ENCODE peak calls at places on chromosome 13, in nine cellular contexts. I, A, R, K, T, E, P, N and M are unnamed samples.

GRCh38 chr13:20825476-20825875 is 51.7 kb upstream of the EEF1AKMT1 start:
- DNase-seq in P (no peak), K (no peak), R (no peak), I (no peak), N (no peak), A (no peak), E (peak), T (no peak), M (no peak)

GRCh38 chr13:93496985-93497673 is 270.5 kb downstream of the GPC6 start:
- DNase-seq in I (no peak), A (no peak), T (no peak), E (no peak), N (no peak), R (no peak), K (no peak), P (no peak), M (no peak)

GRCh38 chr13:64051278-64051677 is 2635.6 kb upstream of the PCDH20 start:
- DNase-seq in N (no peak), T (no peak), I (no peak), P (no peak), R (no peak), A (no peak), E (no peak), K (no peak), M (no peak)

GRCh38 chr13:35978607-35979316 is 152.4 kb downstream of the DCLK1 start:
- DNase-seq in A (no peak), R (peak), K (no peak), P (no peak), I (no peak), E (peak), T (peak), N (peak), M (no peak)

GRCh38 chr13:75226755-75227435 is 255.1 kb downstream of the TBC1D4 start:
- DNase-seq in R (no peak), K (no peak), A (no peak), N (no peak), E (no peak), T (no peak), I (no peak), P (no peak), M (no peak)

GRCh38 chr13:47000166-47000565 is 103.3 kb upstream of the HTR2A start:
- DNase-seq in P (no peak), A (no peak), N (no peak), K (no peak), R (no peak), T (no peak), I (no peak), E (no peak), M (no peak)

GRCh38 chr13:73056054-73056962 is 2.5 kb upstream of the KLF5 start:
- DNase-seq in A (no peak), R (no peak), K (no peak), N (no peak), P (no peak), T (no peak), E (no peak), I (no peak), M (no peak)

GRCh38 chr13:102768914-102769313 is 4.7 kb downstream of the TEX30 start:
- DNase-seq in E (no peak), N (no peak), I (no peak), P (no peak), R (no peak), A (no peak), T (no peak), K (no peak), M (no peak)

GRCh38 chr13:48580886-48581285 is 48.0 kb upstream of the RCBTB2 start:
- DNase-seq in E (no peak), I (no peak), N (no peak), R (no peak), T (no peak), K (no peak), A (no peak), P (no peak), M (no peak)

GRCh38 chr13:51112771-51113170 is 1.7 kb upstream of the C13orf42 start:
- DNase-seq in A (no peak), R (no peak), E (no peak), N (no peak), P (no peak), I (no peak), T (no peak), K (no peak), M (no peak)

GRCh38 chr13:30002577-30002976 is 152.2 kb upstream of the UBL3 start:
- DNase-seq in A (no peak), I (no peak), E (no peak), R (no peak), N (no peak), T (no peak), P (no peak), K (no peak), M (no peak)

GRCh38 chr13:23007430-23007829 is 173.3 kb upstream of the SGCG start:
- DNase-seq in P (no peak), R (no peak), I (no peak), K (peak), N (peak), E (no peak), A (no peak), T (peak), M (no peak)

GRCh38 chr13:37869756-37870488 is at the start of gene TRPC4:
- DNase-seq in E (no peak), T (peak), P (no peak), K (peak), R (no peak), A (peak), N (peak), I (peak), M (no peak)

GRCh38 chr13:100880166-100880565 is 205.6 kb upstream of the TMTC4 start:
- DNase-seq in P (no peak), I (no peak), A (no peak), N (no peak), T (no peak), K (no peak), R (no peak), E (no peak), M (no peak)

GRCh38 chr13:36763322-36763721 is 55.7 kb upstream of the RFXAP start:
- DNase-seq in K (no peak), P (no peak), T (no peak), R (no peak), A (no peak), N (no peak), E (no peak), I (no peak), M (no peak)

GRCh38 chr13:35475960-35476943 is at the start of gene MAB21L1:
- DNase-seq in K (no peak), P (no peak), N (peak), E (no peak), I (peak), A (peak), R (peak), T (no peak), M (no peak)

GRCh38 chr13:110470272-110471009 is 91.1 kb downstream of the RAB20 start:
- DNase-seq in E (no peak), T (no peak), R (no peak), K (no peak), I (no peak), N (no peak), P (no peak), A (no peak), M (no peak)

GRCh38 chr13:86729206-86729605 is 930.0 kb upstream of the SLITRK6 start:
- DNase-seq in K (no peak), I (no peak), R (no peak), P (no peak), E (no peak), T (no peak), A (no peak), N (no peak), M (no peak)

GRCh38 chr13:113124211-113125025 is 1.8 kb downstream of the F10 start:
- DNase-seq in K (no peak), P (peak), E (no peak), A (peak), R (no peak), I (no peak), N (no peak), T (no peak), M (peak)

GRCh38 chr13:85603735-85604134 is 195.5 kb downstream of the SLITRK6 start:
- DNase-seq in R (no peak), N (no peak), E (no peak), A (no peak), K (no peak), T (no peak), P (no peak), I (no peak), M (no peak)

GRCh38 chr13:98475521-98475920 is 101.4 kb downstream of the STK24 start:
- DNase-seq in A (peak), I (no peak), T (no peak), K (no peak), E (no peak), P (no peak), R (no peak), N (peak), M (no peak)

GRCh38 chr13:29676941-29677452 is 81.5 kb upstream of the SLC7A1 start:
- DNase-seq in R (no peak), N (no peak), T (no peak), A (no peak), I (no peak), P (peak), E (no peak), K (no peak), M (no peak)

GRCh38 chr13:23140492-23140891 is 40.3 kb upstream of the SGCG start:
- DNase-seq in N (no peak), R (no peak), E (no peak), P (no peak), T (no peak), A (no peak), K (no peak), I (no peak), M (no peak)

GRCh38 chr13:25372275-25373081 is 704 bp downstream of the ATP8A2 start:
- DNase-seq in E (no peak), A (no peak), T (no peak), N (peak), I (no peak), R (no peak), P (no peak), K (no peak), M (no peak)

GRCh38 chr13:59398127-59398526 is 765.6 kb downstream of the DIAPH3 start:
- DNase-seq in A (no peak), N (no peak), I (no peak), R (no peak), E (no peak), T (peak), K (no peak), P (no peak), M (no peak)

GRCh38 chr13:114143806-114144605 is 11.6 kb upstream of the RASA3 start:
- DNase-seq in P (peak), T (no peak), E (no peak), K (no peak), N (peak), R (peak), I (no peak), A (peak), M (peak)
- TF ChIP-seq CTCF in P (no peak), T (no peak), E (no peak), K (no peak), N (peak), R (peak), I (no peak), A (no peak), M (no peak)

GRCh38 chr13:108728370-108728769 is 99.0 kb downstream of the MYO16 start:
- DNase-seq in P (no peak), R (no peak), N (peak), T (no peak), I (no peak), E (no peak), A (no peak), K (no peak), M (no peak)
- TF ChIP-seq CTCF in P (no peak), R (no peak), N (peak), T (no peak), I (no peak), E (no peak), A (no peak), K (no peak), M (no peak)

GRCh38 chr13:80360298-80360827 is 19.4 kb upstream of the SPRY2 start:
- DNase-seq in T (no peak), A (no peak), K (no peak), P (no peak), N (no peak), I (no peak), E (no peak), R (no peak), M (no peak)

GRCh38 chr13:80361298-80361697 is 20.4 kb upstream of the SPRY2 start:
- DNase-seq in R (no peak), K (no peak), N (no peak), P (no peak), T (no peak), A (no peak), E (no peak), I (no peak), M (no peak)

GRCh38 chr13:80362488-80362887 is 21.6 kb upstream of the SPRY2 start:
- DNase-seq in P (no peak), T (no peak), N (no peak), R (no peak), K (no peak), E (no peak), I (no peak), A (no peak), M (no peak)

GRCh38 chr13:80363890-80364503 is 23.1 kb upstream of the SPRY2 start:
- DNase-seq in A (no peak), E (no peak), T (no peak), R (no peak), P (no peak), N (no peak), K (no peak), I (no peak), M (no peak)

DNA sequence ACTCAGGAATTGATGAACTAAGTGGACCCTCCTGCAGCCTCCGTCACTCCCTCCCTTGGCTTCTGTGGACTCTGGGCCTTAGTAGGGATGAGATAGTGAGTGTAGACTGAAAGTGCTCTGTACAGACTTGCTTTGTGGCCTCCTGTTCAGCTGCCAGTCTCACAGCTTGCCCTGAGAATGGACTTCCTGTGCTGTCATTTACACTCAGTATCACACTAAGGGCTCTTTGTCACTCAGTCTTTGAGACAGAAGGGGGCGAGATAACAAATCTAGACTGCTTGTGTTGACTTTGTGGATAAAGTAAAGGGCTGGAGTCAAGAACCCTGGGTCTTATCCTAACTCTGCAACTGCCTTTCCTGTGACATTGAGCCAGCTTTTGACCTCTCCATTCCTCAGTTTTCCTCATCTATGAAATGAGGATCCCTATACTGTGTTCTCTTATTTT is 21.0 kb upstream of the SPRY2 start:
- DNase-seq in T (no peak), A (no peak), N (peak), I (no peak), P (no peak), K (no peak), R (peak), E (peak), M (no peak)
- TF ChIP-seq CTCF in T (no peak), A (no peak), N (no peak), I (no peak), P (no peak), K (no peak), R (no peak), E (no peak), M (no peak)

GRCh38 chr13:33126909-33127607 is 110.8 kb downstream of the KL start:
- DNase-seq in R (no peak), T (no peak), N (no peak), P (no peak), K (peak), E (no peak), A (peak), I (no peak), M (no peak)
- TF ChIP-seq CTCF in R (no peak), T (no peak), N (no peak), P (no peak), K (peak), E (no peak), A (no peak), I (no peak), M (no peak)